ENCODE peak calls at places on chromosomes 7 and 10, in six cellular contexts. G, H, D, M, T and U are unnamed samples.

GRCh38 chr10:33234779-33235178 is 99.7 kb downstream of the NRP1 start:
- DNase-seq in G (no peak), H (no peak), D (no peak), M (no peak), T (no peak), U (no peak)

GRCh38 chr10:75197906-75198305 is 12.7 kb upstream of the VDAC2 start:
- DNase-seq in G (no peak), H (no peak), D (no peak), M (no peak), T (no peak), U (no peak)

GRCh38 chr10:99660662-99661369 is 1.5 kb downstream of the ENTPD7 start:
- DNase-seq in G (no peak), H (no peak), D (no peak), M (no peak), T (no peak), U (no peak)

GRCh38 chr10:97549587-97550322 is 22.8 kb upstream of the ANKRD2 start:
- DNase-seq in G (no peak), H (no peak), D (no peak), M (peak), T (no peak), U (peak)

GRCh38 chr10:88728107-88728763 is 22.2 kb downstream of the LIPK start:
- DNase-seq in G (no peak), H (no peak), D (peak), M (peak), T (no peak), U (peak)

GRCh38 chr7:150324366-150324961 is 1.1 kb upstream of the ACTR3C start:
- DNase-seq in G (no peak), H (peak), D (peak), M (no peak), T (no peak), U (no peak)

GRCh38 chr10:128629111-128630096 is 503.2 kb upstream of the MKI67 start:
- DNase-seq in G (no peak), H (no peak), D (no peak), M (peak), T (peak), U (no peak)

GRCh38 chr10:17836917-17837316 is 27.8 kb downstream of the MRC1 start:
- DNase-seq in G (no peak), H (no peak), D (peak), M (no peak), T (no peak), U (no peak)

GRCh38 chr10:76618171-76618570 is 1019.4 kb downstream of the KCNMA1 start:
- DNase-seq in G (no peak), H (no peak), D (no peak), M (no peak), T (no peak), U (no peak)

GRCh38 chr7:150918378-150918777 is 59.7 kb downstream of the KCNH2 start:
- DNase-seq in G (no peak), H (no peak), D (no peak), M (no peak), T (no peak), U (no peak)

GRCh38 chr7:44471850-44472249 is 18.6 kb downstream of the NUDCD3 start:
- DNase-seq in G (no peak), H (no peak), D (no peak), M (no peak), T (no peak), U (no peak)

GRCh38 chr7:12402365-12402725 is 1.3 kb downstream of the VWDE start:
- DNase-seq in G (no peak), H (no peak), D (no peak), M (no peak), T (no peak), U (no peak)

GRCh38 chr10:67697646-67698245 is 1.8 kb upstream of the CTNNA3 start:
- DNase-seq in G (no peak), H (no peak), D (no peak), M (peak), T (peak), U (no peak)

GRCh38 chr7:116984917-116985316 is 31.6 kb downstream of the ST7 start:
- DNase-seq in G (no peak), H (no peak), D (no peak), M (no peak), T (peak), U (no peak)

GRCh38 chr10:121077331-121077730 is 226.2 kb downstream of the WDR11 start:
- DNase-seq in G (no peak), H (no peak), D (no peak), M (no peak), T (peak), U (no peak)

GRCh38 chr7:40598915-40599314 is 464.1 kb downstream of the SUGCT start:
- DNase-seq in G (no peak), H (no peak), D (no peak), M (no peak), T (no peak), U (no peak)

GRCh38 chr10:119289227-119289925 is 82.0 kb downstream of the GRK5 start:
- DNase-seq in G (no peak), H (no peak), D (no peak), M (no peak), T (no peak), U (no peak)

GRCh38 chr7:7306231-7306630 is 123.9 kb downstream of the C1GALT1 start:
- DNase-seq in G (no peak), H (no peak), D (no peak), M (no peak), T (no peak), U (no peak)

GRCh38 chr7:151014950-151015349 is 9.3 kb downstream of the ATG9B start:
- DNase-seq in G (no peak), H (no peak), D (no peak), M (no peak), T (peak), U (no peak)

GRCh38 chr7:102973096-102973802 is 60.4 kb downstream of the LRRC17 start:
- DNase-seq in G (no peak), H (no peak), D (no peak), M (no peak), T (no peak), U (no peak)

GRCh38 chr10:118753331-118753730 is 1.4 kb downstream of the CACUL1 start:
- DNase-seq in G (no peak), H (no peak), D (no peak), M (no peak), T (no peak), U (no peak)

GRCh38 chr10:31975157-31975765 is 46.6 kb upstream of the ARHGAP12 start:
- DNase-seq in G (no peak), H (no peak), D (no peak), M (no peak), T (no peak), U (no peak)

GRCh38 chr7:137081276-137081675 is 212.8 kb downstream of the CHRM2 start:
- DNase-seq in G (no peak), H (no peak), D (no peak), M (no peak), T (no peak), U (no peak)

GRCh38 chr7:137086896-137087295 is 218.4 kb downstream of the CHRM2 start:
- DNase-seq in G (no peak), H (no peak), D (no peak), M (no peak), T (no peak), U (no peak)

GRCh38 chr7:137081694-137082093 is 213.2 kb downstream of the CHRM2 start:
- DNase-seq in G (no peak), H (no peak), D (peak), M (peak), T (no peak), U (no peak)

GRCh38 chr7:137080516-137081203 is 212.2 kb downstream of the CHRM2 start:
- DNase-seq in G (no peak), H (no peak), D (no peak), M (peak), T (no peak), U (no peak)

GRCh38 chr7:137084607-137085380 is 216.3 kb downstream of the CHRM2 start:
- DNase-seq in G (no peak), H (no peak), D (no peak), M (no peak), T (no peak), U (no peak)
- H3K27ac ChIP-seq in G (no peak), H (no peak), D (no peak), M (no peak), T (no peak), U (no peak)

GRCh38 chr10:80444124-80444523 is 10.0 kb upstream of the TSPAN14 start:
- DNase-seq in G (no peak), H (no peak), D (no peak), M (no peak), T (no peak), U (no peak)
- H3K27ac ChIP-seq in G (no peak), H (no peak), D (no peak), M (no peak), T (peak), U (peak)

GRCh38 chr10:9012312-9012711 is 957.8 kb downstream of the GATA3 start:
- DNase-seq in G (no peak), H (no peak), D (no peak), M (no peak), T (peak), U (no peak)

GRCh38 chr10:9009505-9009904 is 955.0 kb downstream of the GATA3 start:
- DNase-seq in G (no peak), H (no peak), D (no peak), M (no peak), T (no peak), U (no peak)

GRCh38 chr10:9015005-9015404 is 960.5 kb downstream of the GATA3 start:
- DNase-seq in G (no peak), H (no peak), D (no peak), M (no peak), T (no peak), U (no peak)

GRCh38 chr10:9010093-9010492 is 955.6 kb downstream of the GATA3 start:
- DNase-seq in G (no peak), H (no peak), D (no peak), M (no peak), T (no peak), U (no peak)

DNA sequence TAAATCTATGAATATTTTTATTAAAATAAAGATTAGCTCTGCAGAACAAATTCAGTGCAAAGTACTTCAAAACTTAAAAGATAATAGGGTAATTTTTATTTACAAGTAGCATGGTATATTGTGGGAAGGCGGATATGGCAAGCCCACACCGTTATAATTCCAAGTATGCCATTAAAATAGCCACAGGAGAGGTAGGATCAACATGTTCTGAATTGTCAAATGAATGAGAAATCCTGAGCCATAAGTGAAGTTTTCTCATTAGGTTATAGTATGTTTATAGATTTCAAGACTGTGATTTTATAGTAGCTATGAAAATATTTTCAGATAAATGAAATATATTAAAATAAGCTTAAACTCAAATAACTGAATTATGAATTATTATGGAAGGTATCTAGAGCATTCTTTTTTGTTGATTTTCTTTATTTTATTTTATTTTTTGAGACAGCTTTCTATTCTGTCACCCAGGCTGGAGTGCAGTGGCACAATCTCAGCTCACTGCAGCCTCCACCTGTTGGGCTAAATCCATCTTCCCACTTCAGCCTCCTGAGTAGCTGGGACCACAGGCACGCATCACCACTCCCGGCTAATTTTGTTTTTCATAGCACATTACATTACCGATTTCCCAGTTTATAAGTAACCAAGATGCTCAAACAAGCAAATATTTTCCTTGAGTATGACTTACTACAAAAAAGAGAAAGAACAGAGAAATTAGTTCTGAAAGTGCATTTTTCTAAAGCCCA is 956.6 kb downstream of the GATA3 start:
- DNase-seq in G (no peak), H (no peak), D (no peak), M (no peak), T (no peak), U (no peak)
- H3K27ac ChIP-seq in G (no peak), H (no peak), D (no peak), M (no peak), T (no peak), U (no peak)

GRCh38 chr7:90709501-90710465 is 113.7 kb downstream of the CDK14 start:
- DNase-seq in G (no peak), H (no peak), D (no peak), M (no peak), T (no peak), U (no peak)
- H3K27ac ChIP-seq in G (no peak), H (no peak), D (no peak), M (no peak), T (no peak), U (peak)

DNA sequence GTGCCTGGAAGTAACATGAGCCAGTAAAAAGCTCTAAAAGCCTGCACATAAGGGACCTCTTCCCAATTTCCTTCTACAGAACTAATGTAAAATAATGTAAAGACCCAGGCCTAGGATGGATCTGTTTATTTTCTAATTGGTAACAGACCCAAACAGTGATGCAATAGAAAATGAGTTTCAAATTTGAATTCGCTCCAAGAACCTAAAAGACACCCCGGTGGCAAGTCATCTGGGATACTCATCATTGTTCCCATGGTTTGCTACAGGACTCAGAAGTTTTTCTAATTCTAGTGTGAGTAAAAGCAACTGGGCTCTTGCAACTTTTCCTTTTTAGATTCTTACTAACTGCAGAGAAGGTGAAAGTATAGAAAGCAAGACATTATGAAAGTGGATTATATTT is 271.3 kb upstream of the CACNA2D1 start:
- DNase-seq in G (no peak), H (no peak), D (no peak), M (no peak), T (no peak), U (no peak)
- H3K27ac ChIP-seq in G (no peak), H (no peak), D (no peak), M (no peak), T (no peak), U (no peak)

GRCh38 chr7:138386821-138387220 is 73.2 kb upstream of the TRIM24 start:
- DNase-seq in G (no peak), H (no peak), D (no peak), M (no peak), T (no peak), U (no peak)

GRCh38 chr7:138387755-138388475 is 72.1 kb upstream of the TRIM24 start:
- DNase-seq in G (no peak), H (no peak), D (no peak), M (no peak), T (no peak), U (no peak)

GRCh38 chr7:138388673-138389491 is 71.2 kb upstream of the TRIM24 start:
- DNase-seq in G (no peak), H (no peak), D (no peak), M (no peak), T (peak), U (no peak)

GRCh38 chr7:138378741-138379559 is 81.1 kb upstream of the TRIM24 start:
- DNase-seq in G (no peak), H (no peak), D (no peak), M (no peak), T (no peak), U (no peak)

DNA sequence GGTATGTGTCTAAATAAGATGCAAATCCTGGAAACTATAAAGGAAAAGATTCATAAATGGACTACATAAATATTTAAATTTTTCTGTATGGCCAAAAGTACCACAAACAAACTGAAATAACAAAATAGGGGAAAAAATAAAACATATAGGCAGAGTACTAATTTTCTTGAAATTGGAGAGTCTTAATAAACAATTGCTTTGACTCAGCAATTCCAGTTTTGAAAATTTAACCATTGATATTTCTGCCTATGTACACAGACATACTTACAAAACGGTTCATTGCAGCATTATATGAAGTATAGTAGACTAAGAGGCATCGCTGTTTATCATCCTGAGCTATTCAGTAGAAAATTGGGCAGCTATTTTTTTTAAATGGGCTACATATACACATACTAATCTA is 76.9 kb upstream of the TRIM24 start:
- DNase-seq in G (no peak), H (no peak), D (no peak), M (no peak), T (no peak), U (no peak)
- H3K27ac ChIP-seq in G (no peak), H (no peak), D (no peak), M (no peak), T (no peak), U (no peak)

GRCh38 chr10:71092812-71093391 is 119.5 kb upstream of the UNC5B start:
- DNase-seq in G (no peak), H (peak), D (no peak), M (peak), T (no peak), U (no peak)
- H3K27ac ChIP-seq in G (no peak), H (no peak), D (no peak), M (no peak), T (no peak), U (no peak)